ENCODE peak calls at places on chromosomes 1 and 21, in eight cellular contexts. Q is HepG2, M is mammary epithelial cell, I is astrocyte, Y is GM23248, R is GM23338, D is K562, X is fibroblast of lung. F is an unnamed sample. For H3K4me1, the result is how much of the 10 kb centered on the place peaks cover.

GRCh38 chr1:40783001-40783905 is at the start of gene KCNQ4:
- DNase-seq in Q (no peak), M (no peak), I (no peak), Y (peak), R (peak), D (peak), X (peak), F (peak)

GRCh38 chr1:236159704-236160539 is 17.6 kb downstream of the GPR137B start:
- DNase-seq in Q (peak), M (no peak), I (no peak), Y (no peak), R (no peak), D (no peak), X (no peak), F (no peak)

GRCh38 chr1:6124746-6125365 is 55.3 kb downstream of the CHD5 start:
- DNase-seq in Q (no peak), M (no peak), I (no peak), Y (no peak), R (no peak), D (no peak), X (no peak), F (no peak)

GRCh38 chr1:62142550-62142949 is 52.1 kb upstream of the L1TD1 start:
- DNase-seq in Q (no peak), M (no peak), I (peak), Y (no peak), R (peak), D (no peak), X (peak), F (peak)

GRCh38 chr1:178928041-178928440 is 57.2 kb upstream of the ANGPTL1 start:
- DNase-seq in Q (no peak), M (no peak), I (no peak), Y (no peak), R (no peak), D (no peak), X (no peak), F (no peak)

GRCh38 chr1:91015358-91015780 is 6.5 kb downstream of the ZNF644 start:
- DNase-seq in Q (peak), M (peak), I (no peak), Y (no peak), R (no peak), D (no peak), X (no peak), F (no peak)

GRCh38 chr1:59733443-59734141 is 81.2 kb upstream of the HOOK1 start:
- DNase-seq in Q (no peak), M (no peak), I (no peak), Y (peak), R (no peak), D (no peak), X (peak), F (no peak)

GRCh38 chr1:11352058-11352715 is 79.2 kb downstream of the UBIAD1 start:
- DNase-seq in Q (no peak), M (no peak), I (no peak), Y (no peak), R (no peak), D (no peak), X (no peak), F (no peak)

GRCh38 chr1:175808573-175808972 is 65.2 kb upstream of the TNR start:
- DNase-seq in Q (no peak), M (no peak), I (no peak), Y (no peak), R (peak), D (no peak), X (no peak), F (no peak)

GRCh38 chr1:113389356-113389952 is 861 bp upstream of the MAGI3 start:
- DNase-seq in Q (no peak), M (no peak), I (no peak), Y (no peak), R (no peak), D (no peak), X (no peak), F (no peak)

GRCh38 chr1:12056331-12056841 is 6.7 kb upstream of the TNFRSF8 start:
- DNase-seq in Q (no peak), M (peak), I (no peak), Y (peak), R (no peak), D (no peak), X (peak), F (no peak)

GRCh38 chr1:171313319-171313834 is 606 bp upstream of the FMO4 start:
- DNase-seq in Q (no peak), M (no peak), I (peak), Y (peak), R (no peak), D (no peak), X (no peak), F (no peak)

GRCh38 chr21:36427502-36427901 is 42.3 kb downstream of the CHAF1B start:
- DNase-seq in Q (no peak), M (no peak), I (no peak), Y (no peak), R (no peak), D (no peak), X (no peak), F (no peak)

GRCh38 chr1:19423130-19423529 is 62.2 kb downstream of the CAPZB start:
- DNase-seq in Q (no peak), M (no peak), I (no peak), Y (peak), R (no peak), D (no peak), X (no peak), F (peak)

GRCh38 chr21:38310619-38311018 is 53.8 kb downstream of the KCNJ15 start:
- DNase-seq in Q (no peak), M (peak), I (peak), Y (peak), R (no peak), D (no peak), X (peak), F (no peak)

GRCh38 chr1:231278100-231278790 is 37.2 kb downstream of the GNPAT start:
- DNase-seq in Q (no peak), M (no peak), I (no peak), Y (no peak), R (no peak), D (no peak), X (no peak), F (peak)

GRCh38 chr1:1272341-1273151 is 1.1 kb downstream of the UBE2J2 start:
- DNase-seq in Q (no peak), M (peak), I (no peak), Y (peak), R (no peak), D (no peak), X (peak), F (no peak)

GRCh38 chr1:170247751-170248521 is 102.2 kb downstream of the NTMT2 start:
- DNase-seq in Q (no peak), M (no peak), I (peak), Y (peak), R (no peak), D (no peak), X (peak), F (no peak)
- H3K4me3 ChIP-seq in Q (no peak), M (no peak), I (no peak), Y (peak), R (no peak), D (no peak), X (no peak), F (no peak)

GRCh38 chr1:172668097-172668496 is 9.2 kb downstream of the FASLG start:
- DNase-seq in Q (no peak), M (no peak), I (no peak), Y (no peak), R (no peak), D (no peak), X (no peak), F (no peak)
- H3K4me1 ChIP-seq in Q (under half), M (under half), I (under half), Y (under half), R (under half), D (under half), X (under half), F (under half)

GRCh38 chr1:50421366-50421748 is 1.9 kb downstream of the DMRTA2 start:
- DNase-seq in Q (no peak), M (no peak), I (no peak), Y (no peak), R (peak), D (no peak), X (no peak), F (no peak)
- TF ChIP-seq EZH2 in Q (no peak), M (peak), I (peak), Y (no peak), R (no peak), D (no peak), X (peak), F (peak)

GRCh38 chr21:42614811-42615342 is 38.5 kb upstream of the PDE9A start:
- DNase-seq in Q (peak), M (peak), I (no peak), Y (peak), R (peak), D (no peak), X (no peak), F (peak)
- H3K4me3 ChIP-seq in Q (peak), M (no peak), I (no peak), Y (no peak), R (no peak), D (no peak), X (no peak), F (no peak)

GRCh38 chr1:26744075-26744958 is 43.4 kb upstream of the PIGV start:
- DNase-seq in Q (peak), M (peak), I (peak), Y (peak), R (peak), D (peak), X (peak), F (peak)

GRCh38 chr1:26743426-26744059 is 44.2 kb upstream of the PIGV start:
- DNase-seq in Q (no peak), M (no peak), I (no peak), Y (no peak), R (no peak), D (no peak), X (no peak), F (no peak)

GRCh38 chr1:26740958-26741357 is 45.1 kb downstream of the ARID1A start:
- DNase-seq in Q (no peak), M (no peak), I (no peak), Y (no peak), R (no peak), D (no peak), X (no peak), F (no peak)

GRCh38 chr1:26739251-26739914 is 43.6 kb downstream of the ARID1A start:
- DNase-seq in Q (no peak), M (no peak), I (no peak), Y (no peak), R (no peak), D (no peak), X (no peak), F (no peak)

GRCh38 chr1:26740023-26740422 is 44.2 kb downstream of the ARID1A start:
- DNase-seq in Q (no peak), M (no peak), I (no peak), Y (no peak), R (no peak), D (no peak), X (no peak), F (no peak)
- H3K4me1 ChIP-seq in Q (under half), M (under half), I (under half), Y (under half), R (under half), D (under half), X (under half), F (under half)

GRCh38 chr1:61050541-61051454 is 31.6 kb upstream of the NFIA start:
- DNase-seq in Q (no peak), M (no peak), I (no peak), Y (peak), R (peak), D (peak), X (no peak), F (peak)
- TF ChIP-seq EZH2 in Q (no peak), M (no peak), I (peak), Y (peak), R (no peak), D (no peak), X (no peak), F (no peak)

F was measured in A673.